ENCODE peak calls at places on chromosomes 13 and 19, in eight cellular contexts. Z, V, L, C, B, H, S and P are unnamed samples.

GRCh38 chr19:49887653-49888477 is 8.8 kb downstream of the IL4I1 start:
- DNase-seq in Z (no peak), V (no peak), L (no peak), C (no peak), B (no peak), H (no peak), S (no peak), P (no peak)

GRCh38 chr13:27264181-27264580 is 6.4 kb upstream of the RASL11A start:
- DNase-seq in Z (no peak), V (no peak), L (no peak), C (no peak), B (no peak), H (no peak), S (peak), P (no peak)

GRCh38 chr13:101511766-101512165 is 59.3 kb downstream of the ITGBL1 start:
- DNase-seq in Z (no peak), V (no peak), L (no peak), C (no peak), B (no peak), H (no peak), S (no peak), P (no peak)

GRCh38 chr13:110879482-110879881 is 35.4 kb downstream of the ANKRD10 start:
- DNase-seq in Z (no peak), V (no peak), L (no peak), C (no peak), B (no peak), H (no peak), S (no peak), P (no peak)

GRCh38 chr19:41327499-41328156 is 17.7 kb downstream of the CCDC97 start:
- DNase-seq in Z (peak), V (peak), L (peak), C (peak), B (peak), H (peak), S (peak), P (peak)

GRCh38 chr13:42283574-42283973 is 11.6 kb downstream of the AKAP11 start:
- DNase-seq in Z (no peak), V (no peak), L (no peak), C (no peak), B (no peak), H (no peak), S (peak), P (no peak)

GRCh38 chr13:98571955-98572662 is 4.8 kb downstream of the STK24 start:
- DNase-seq in Z (no peak), V (no peak), L (peak), C (no peak), B (no peak), H (peak), S (peak), P (peak)

GRCh38 chr19:5537870-5538269 is 29.9 kb downstream of the TINCR start:
- DNase-seq in Z (no peak), V (no peak), L (no peak), C (no peak), B (no peak), H (no peak), S (no peak), P (no peak)

GRCh38 chr13:93244918-93245280 is 18.3 kb downstream of the GPC6 start:
- DNase-seq in Z (no peak), V (no peak), L (no peak), C (no peak), B (no peak), H (peak), S (no peak), P (no peak)

GRCh38 chr19:14954071-14954655 is 12.9 kb downstream of the OR7C2 start:
- DNase-seq in Z (no peak), V (no peak), L (peak), C (no peak), B (no peak), H (no peak), S (no peak), P (no peak)

GRCh38 chr13:48818495-48818961 is 157.2 kb upstream of the FNDC3A start:
- DNase-seq in Z (no peak), V (no peak), L (no peak), C (no peak), B (no peak), H (peak), S (no peak), P (no peak)

GRCh38 chr19:23402388-23402787 is 7.1 kb upstream of the ZNF91 start:
- DNase-seq in Z (no peak), V (no peak), L (no peak), C (no peak), B (no peak), H (peak), S (no peak), P (no peak)

GRCh38 chr13:79621902-79622301 is 140.9 kb downstream of the NDFIP2 start:
- DNase-seq in Z (no peak), V (no peak), L (no peak), C (no peak), B (no peak), H (peak), S (no peak), P (peak)

GRCh38 chr13:44243198-44243852 is 130.3 kb upstream of the SERP2 start:
- DNase-seq in Z (no peak), V (no peak), L (peak), C (peak), B (no peak), H (peak), S (peak), P (peak)

GRCh38 chr19:45403781-45404556 is 900 bp downstream of the PPP1R13L start:
- DNase-seq in Z (peak), V (no peak), L (peak), C (no peak), B (peak), H (peak), S (peak), P (peak)

GRCh38 chr13:101730420-101731000 is 278.0 kb downstream of the ITGBL1 start:
- DNase-seq in Z (no peak), V (no peak), L (no peak), C (no peak), B (no peak), H (no peak), S (no peak), P (no peak)

GRCh38 chr13:110561335-110562033 is at the start of gene RAB20:
- DNase-seq in Z (peak), V (peak), L (peak), C (peak), B (peak), H (peak), S (peak), P (peak)

GRCh38 chr19:3319643-3320353 is 46.6 kb upstream of the NFIC start:
- DNase-seq in Z (no peak), V (no peak), L (no peak), C (no peak), B (no peak), H (no peak), S (no peak), P (no peak)

GRCh38 chr13:111337206-111337605 is 16.8 kb downstream of the TEX29 start:
- DNase-seq in Z (no peak), V (no peak), L (no peak), C (no peak), B (no peak), H (peak), S (no peak), P (no peak)

GRCh38 chr13:53001444-53001843 is 27.2 kb upstream of the OLFM4 start:
- DNase-seq in Z (no peak), V (no peak), L (peak), C (no peak), B (no peak), H (no peak), S (no peak), P (no peak)

GRCh38 chr13:76286178-76286577 is 600.0 kb downstream of the KCTD12 start:
- DNase-seq in Z (no peak), V (no peak), L (no peak), C (no peak), B (no peak), H (no peak), S (no peak), P (peak)

GRCh38 chr13:28327761-28328607 is 166.9 kb downstream of the FLT1 start:
- DNase-seq in Z (no peak), V (no peak), L (no peak), C (no peak), B (no peak), H (no peak), S (no peak), P (no peak)

GRCh38 chr19:49224856-49225255 is 67.3 kb downstream of the TRPM4 start:
- DNase-seq in Z (no peak), V (no peak), L (peak), C (no peak), B (no peak), H (peak), S (peak), P (peak)

GRCh38 chr19:20078696-20079095 is 896 bp downstream of the ZNF90 start:
- DNase-seq in Z (peak), V (no peak), L (peak), C (no peak), B (peak), H (no peak), S (no peak), P (no peak)

GRCh38 chr19:48968179-48968661 is 3.1 kb downstream of the FTL start:
- DNase-seq in Z (no peak), V (no peak), L (no peak), C (no peak), B (no peak), H (no peak), S (no peak), P (no peak)

GRCh38 chr19:19062454-19063182 is 1.2 kb upstream of the SLC25A42 start:
- DNase-seq in Z (no peak), V (no peak), L (peak), C (no peak), B (no peak), H (peak), S (no peak), P (peak)

GRCh38 chr13:104779311-104779710 is 1713.1 kb upstream of the SLC10A2 start:
- DNase-seq in Z (no peak), V (no peak), L (no peak), C (no peak), B (no peak), H (peak), S (no peak), P (no peak)

GRCh38 chr19:52897149-52897935 is at the start of gene ZNF320:
- DNase-seq in Z (peak), V (peak), L (peak), C (peak), B (peak), H (peak), S (peak), P (peak)

GRCh38 chr13:111006508-111007031 is 91.7 kb upstream of the ANKRD10 start:
- DNase-seq in Z (no peak), V (no peak), L (no peak), C (no peak), B (peak), H (no peak), S (no peak), P (no peak)

GRCh38 chr13:63595811-63596210 is 2180.2 kb upstream of the PCDH20 start:
- DNase-seq in Z (no peak), V (no peak), L (no peak), C (no peak), B (no peak), H (peak), S (no peak), P (no peak)

GRCh38 chr19:4533835-4534424 is 1.1 kb downstream of the PLIN5 start:
- DNase-seq in Z (no peak), V (no peak), L (no peak), C (no peak), B (peak), H (no peak), S (no peak), P (no peak)

GRCh38 chr13:102170295-102170694 is 231.6 kb downstream of the FGF14 start:
- DNase-seq in Z (no peak), V (no peak), L (no peak), C (no peak), B (no peak), H (no peak), S (no peak), P (no peak)